ENCODE peak calls at places on chromosomes 12 and 14, in six cellular contexts. V, Y, E, I, G and B are unnamed samples.

GRCh38 chr12:96211989-96212388 is 17.8 kb downstream of the ELK3 start:
- DNase-seq in V (no peak), Y (no peak), E (no peak), I (no peak), G (no peak), B (peak)

GRCh38 chr12:56020437-56021189 is at the start of gene IKZF4:
- DNase-seq in V (no peak), Y (peak), E (no peak), I (no peak), G (no peak), B (peak)

GRCh38 chr12:121871501-121871900 is 12.8 kb upstream of the HPD start:
- DNase-seq in V (no peak), Y (no peak), E (no peak), I (no peak), G (no peak), B (no peak)

GRCh38 chr12:25977047-25977446 is 18.6 kb downstream of the RASSF8 start:
- DNase-seq in V (no peak), Y (no peak), E (peak), I (peak), G (no peak), B (peak)

GRCh38 chr14:51818748-51819386 is 41.5 kb upstream of the GNG2 start:
- DNase-seq in V (no peak), Y (no peak), E (no peak), I (no peak), G (no peak), B (no peak)

GRCh38 chr12:67663121-67663520 is 14.6 kb downstream of the DYRK2 start:
- DNase-seq in V (no peak), Y (peak), E (no peak), I (peak), G (peak), B (peak)

GRCh38 chr12:111503116-111503515 is 96.0 kb downstream of the ATXN2 start:
- DNase-seq in V (no peak), Y (no peak), E (no peak), I (peak), G (peak), B (peak)

GRCh38 chr12:24551368-24551767 is 397.5 kb downstream of the BCAT1 start:
- DNase-seq in V (no peak), Y (no peak), E (no peak), I (no peak), G (no peak), B (no peak)

GRCh38 chr14:22668417-22668816 is 24.3 kb upstream of the OR6J1 start:
- DNase-seq in V (no peak), Y (peak), E (no peak), I (peak), G (no peak), B (peak)

GRCh38 chr14:38255673-38256357 is at the start of gene CLEC14A:
- DNase-seq in V (peak), Y (no peak), E (no peak), I (no peak), G (no peak), B (no peak)

GRCh38 chr12:132533584-132533958 is 43.6 kb downstream of the FBRSL1 start:
- DNase-seq in V (no peak), Y (no peak), E (no peak), I (no peak), G (no peak), B (no peak)

GRCh38 chr14:73426877-73427276 is 31.5 kb downstream of the NUMB start:
- DNase-seq in V (no peak), Y (peak), E (peak), I (peak), G (no peak), B (peak)

GRCh38 chr14:61296707-61297502 is 15.8 kb upstream of the TMEM30B start:
- DNase-seq in V (no peak), Y (peak), E (no peak), I (peak), G (no peak), B (peak)

GRCh38 chr12:97716356-97716755 is 253.8 kb downstream of the RMST start:
- DNase-seq in V (no peak), Y (peak), E (no peak), I (peak), G (no peak), B (no peak)

GRCh38 chr12:99066726-99067125 is 421.6 kb downstream of the APAF1 start:
- DNase-seq in V (no peak), Y (no peak), E (no peak), I (no peak), G (no peak), B (no peak)

GRCh38 chr12:120228291-120229070 is 27.6 kb upstream of the RPLP0 start:
- DNase-seq in V (peak), Y (peak), E (peak), I (peak), G (peak), B (peak)

GRCh38 chr14:52998376-52999010 is 47.6 kb upstream of the FERMT2 start:
- DNase-seq in V (no peak), Y (peak), E (peak), I (peak), G (peak), B (peak)

GRCh38 chr12:30599631-30600030 is 96.0 kb downstream of the IPO8 start:
- DNase-seq in V (no peak), Y (peak), E (no peak), I (peak), G (peak), B (peak)

GRCh38 chr12:32997471-32997870 is 100.9 kb upstream of the PKP2 start:
- DNase-seq in V (no peak), Y (no peak), E (no peak), I (no peak), G (no peak), B (no peak)

GRCh38 chr12:30989754-30990153 is 63.2 kb downstream of the TSPAN11 start:
- DNase-seq in V (no peak), Y (peak), E (no peak), I (no peak), G (no peak), B (peak)

GRCh38 chr12:113161415-113162016 is 12.0 kb downstream of the CFAP73 start:
- DNase-seq in V (peak), Y (no peak), E (no peak), I (no peak), G (no peak), B (no peak)

GRCh38 chr12:2804390-2805145 is 7.9 kb upstream of the ITFG2 start:
- DNase-seq in V (peak), Y (peak), E (peak), I (peak), G (no peak), B (peak)

GRCh38 chr14:94021416-94022157 is 4.6 kb upstream of the OTUB2 start:
- DNase-seq in V (no peak), Y (no peak), E (no peak), I (no peak), G (no peak), B (no peak)

GRCh38 chr12:15788266-15789214 is 648 bp downstream of the EPS8 start:
- DNase-seq in V (peak), Y (peak), E (no peak), I (peak), G (no peak), B (peak)

GRCh38 chr14:76955575-76956252 is 72.8 kb downstream of the IRF2BPL start:
- DNase-seq in V (no peak), Y (peak), E (no peak), I (peak), G (no peak), B (peak)

DNA sequence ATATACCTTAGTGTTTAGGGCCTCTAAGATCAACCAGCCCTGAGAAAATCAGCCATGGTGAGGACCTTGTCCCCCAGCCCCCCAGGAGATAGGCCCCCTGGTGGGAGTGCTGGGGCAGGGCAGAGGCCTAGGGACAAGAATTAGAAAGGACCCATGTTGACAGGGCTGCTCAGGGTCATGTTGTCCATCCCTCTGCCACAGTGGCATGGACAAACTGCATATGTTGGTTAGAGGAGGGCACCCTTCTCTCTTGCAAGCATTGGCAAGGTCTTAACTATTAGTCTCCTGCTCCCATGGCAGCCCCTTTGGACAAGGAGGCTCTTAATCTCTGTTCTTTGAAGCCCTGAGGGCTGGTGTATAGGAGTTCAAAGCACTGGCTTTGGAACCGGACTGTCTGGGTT is 755 bp upstream of the PTPN6 start:
- DNase-seq in V (no peak), Y (no peak), E (no peak), I (no peak), G (no peak), B (no peak)
- TF ChIP-seq CTCF in V (no peak), Y (peak), E (peak), I (peak), G (peak), B (peak)

GRCh38 chr14:85058170-85058569 is 471.8 kb upstream of the FLRT2 start:
- DNase-seq in V (no peak), Y (peak), E (no peak), I (peak), G (no peak), B (no peak)

GRCh38 chr14:85056228-85056627 is 473.7 kb upstream of the FLRT2 start:
- DNase-seq in V (no peak), Y (no peak), E (no peak), I (no peak), G (no peak), B (no peak)

GRCh38 chr14:85054178-85054577 is 475.8 kb upstream of the FLRT2 start:
- DNase-seq in V (no peak), Y (no peak), E (no peak), I (no peak), G (no peak), B (no peak)

GRCh38 chr14:85060116-85060515 is 469.8 kb upstream of the FLRT2 start:
- DNase-seq in V (no peak), Y (peak), E (peak), I (peak), G (no peak), B (no peak)

GRCh38 chr14:85057266-85057665 is 472.7 kb upstream of the FLRT2 start:
- DNase-seq in V (no peak), Y (no peak), E (no peak), I (no peak), G (no peak), B (no peak)
- H3K4me3 ChIP-seq in V (no peak), Y (no peak), E (no peak), I (no peak), G (no peak), B (no peak)

GRCh38 chr14:24252289-24253124 is 10.1 kb upstream of the TINF2 start:
- DNase-seq in V (no peak), Y (no peak), E (no peak), I (no peak), G (no peak), B (no peak)

GRCh38 chr14:24250354-24250753 is 7.9 kb upstream of the TINF2 start:
- DNase-seq in V (no peak), Y (no peak), E (no peak), I (no peak), G (no peak), B (no peak)

GRCh38 chr14:24249230-24250021 is 7.0 kb upstream of the TINF2 start:
- DNase-seq in V (no peak), Y (no peak), E (no peak), I (no peak), G (no peak), B (no peak)

GRCh38 chr14:24253936-24254335 is 9.0 kb downstream of the TGM1 start:
- DNase-seq in V (no peak), Y (no peak), E (no peak), I (no peak), G (no peak), B (no peak)

GRCh38 chr14:24251880-24252288 is 9.5 kb upstream of the TINF2 start:
- DNase-seq in V (no peak), Y (peak), E (no peak), I (peak), G (no peak), B (no peak)
- TF ChIP-seq CTCF in V (no peak), Y (peak), E (no peak), I (no peak), G (peak), B (no peak)

GRCh38 chr12:28388879-28389278 is 198.6 kb downstream of the CCDC91 start:
- DNase-seq in V (no peak), Y (no peak), E (no peak), I (no peak), G (no peak), B (no peak)

GRCh38 chr12:28390716-28391452 is 200.6 kb downstream of the CCDC91 start:
- DNase-seq in V (no peak), Y (peak), E (peak), I (peak), G (no peak), B (peak)
- H3K4me3 ChIP-seq in V (no peak), Y (no peak), E (no peak), I (no peak), G (no peak), B (no peak)

GRCh38 chr12:40013292-40013691 is 92.6 kb downstream of the SLC2A13 start:
- DNase-seq in V (no peak), Y (no peak), E (no peak), I (no peak), G (no peak), B (no peak)

GRCh38 chr12:40012709-40013108 is 93.2 kb downstream of the SLC2A13 start:
- DNase-seq in V (no peak), Y (no peak), E (no peak), I (no peak), G (no peak), B (peak)

GRCh38 chr12:40013847-40014246 is 92.0 kb downstream of the SLC2A13 start:
- DNase-seq in V (no peak), Y (no peak), E (no peak), I (no peak), G (no peak), B (no peak)

GRCh38 chr12:40011775-40012129 is 94.1 kb downstream of the SLC2A13 start:
- DNase-seq in V (no peak), Y (no peak), E (no peak), I (no peak), G (no peak), B (no peak)

GRCh38 chr12:40010899-40011774 is 94.7 kb downstream of the SLC2A13 start:
- DNase-seq in V (no peak), Y (peak), E (peak), I (peak), G (peak), B (peak)
- TF ChIP-seq CTCF in V (peak), Y (peak), E (peak), I (peak), G (peak), B (peak)